ENCODE peak calls at places on chromosomes 5 and 9, in four cellular contexts. T, B, L and D are unnamed samples.

GRCh38 chr9:32385135-32385884 is 867 bp downstream of the ACO1 start:
- DNase-seq in T (peak), B (no peak), L (no peak), D (no peak)

GRCh38 chr5:172177232-172177631 is 10.8 kb downstream of the STK10 start:
- DNase-seq in T (no peak), B (no peak), L (no peak), D (no peak)

GRCh38 chr5:116320486-116320885 is 235.7 kb downstream of the COMMD10 start:
- DNase-seq in T (peak), B (no peak), L (no peak), D (peak)

GRCh38 chr9:12414514-12414913 is 278.7 kb upstream of the TYRP1 start:
- DNase-seq in T (no peak), B (no peak), L (no peak), D (no peak)

GRCh38 chr5:144448457-144448856 is 277.8 kb downstream of the KCTD16 start:
- DNase-seq in T (no peak), B (no peak), L (no peak), D (no peak)

GRCh38 chr5:6158974-6159863 is 219.1 kb downstream of the MED10 start:
- DNase-seq in T (peak), B (no peak), L (no peak), D (peak)

GRCh38 chr9:37996812-37997202 is 72.2 kb downstream of the SHB start:
- DNase-seq in T (no peak), B (no peak), L (no peak), D (no peak)

GRCh38 chr5:91074615-91075014 is 308.5 kb downstream of the ARRDC3 start:
- DNase-seq in T (peak), B (no peak), L (no peak), D (peak)

GRCh38 chr5:23042231-23042630 is 189.1 kb upstream of the CDH12 start:
- DNase-seq in T (no peak), B (no peak), L (no peak), D (no peak)

GRCh38 chr5:57468481-57469165 is 14.0 kb downstream of the ACTBL2 start:
- DNase-seq in T (peak), B (no peak), L (no peak), D (peak)